ENCODE peak calls at places on chromosomes 4 and X, in nine cellular contexts. I, Q, F, Z, C, G, R, J and W are unnamed samples.

GRCh38 chr4:147479817-147480216 is 1.1 kb upstream of the EDNRA start:
- DNase-seq in I (no peak), Q (no peak), F (no peak), Z (no peak), C (no peak), G (peak; percentile 25), R (no peak), J (no peak), W (peak; percentile 81)

GRCh38 chrX:69142688-69143239 is 22.5 kb downstream of the PJA1 start:
- DNase-seq in I (no peak), Q (no peak), F (no peak), Z (no peak), C (no peak), G (no peak), R (no peak), J (no peak), W (no peak)

GRCh38 chrX:107480272-107480671 is 30.8 kb downstream of the FRMPD3 start:
- DNase-seq in I (no peak), Q (no peak), F (no peak), Z (no peak), C (no peak), G (no peak), R (no peak), J (no peak), W (no peak)

GRCh38 chrX:9569875-9570274 is 105.0 kb downstream of the TBL1X start:
- DNase-seq in I (no peak), Q (no peak), F (no peak), Z (no peak), C (no peak), G (peak; percentile 85), R (no peak), J (no peak), W (peak; percentile 88)

GRCh38 chrX:86171366-86171765 is 23.1 kb downstream of the DACH2 start:
- DNase-seq in I (peak; percentile 0), Q (no peak), F (peak; percentile 16), Z (no peak), C (no peak), G (no peak), R (no peak), J (peak; percentile 11), W (no peak)

GRCh38 chr4:1869530-1870327 is 1.5 kb upstream of the NSD2 start:
- DNase-seq in I (no peak), Q (no peak), F (no peak), Z (no peak), C (no peak), G (no peak), R (no peak), J (no peak), W (no peak)

GRCh38 chr4:156981262-156981661 is 9.7 kb upstream of the PDGFC start:
- DNase-seq in I (no peak), Q (no peak), F (no peak), Z (no peak), C (no peak), G (no peak), R (no peak), J (no peak), W (no peak)

GRCh38 chrX:54182864-54183613 is at the start of gene FAM120C:
- DNase-seq in I (peak; percentile 60), Q (peak; percentile 79), F (peak; percentile 44), Z (peak; percentile 70), C (peak; percentile 25), G (peak; percentile 74), R (peak; percentile 52), J (peak; percentile 73), W (peak; percentile 56)

GRCh38 chrX:123906557-123907316 is 46.9 kb downstream of the XIAP start:
- DNase-seq in I (no peak), Q (no peak), F (no peak), Z (no peak), C (no peak), G (no peak), R (no peak), J (no peak), W (no peak)

GRCh38 chr4:173243321-173243720 is 74.7 kb downstream of the GALNT7 start:
- DNase-seq in I (no peak), Q (no peak), F (no peak), Z (no peak), C (no peak), G (no peak), R (no peak), J (no peak), W (peak; percentile 80)

GRCh38 chr4:25881187-25881586 is 18.4 kb upstream of the SEL1L3 start:
- DNase-seq in I (no peak), Q (no peak), F (no peak), Z (no peak), C (no peak), G (no peak), R (no peak), J (no peak), W (no peak)

GRCh38 chrX:40083120-40083978 is 14.4 kb downstream of the BCOR start:
- DNase-seq in I (no peak), Q (no peak), F (no peak), Z (no peak), C (no peak), G (no peak), R (no peak), J (no peak), W (no peak)

GRCh38 chr4:128597515-128597914 is 212.0 kb upstream of the JADE1 start:
- DNase-seq in I (no peak), Q (no peak), F (no peak), Z (no peak), C (no peak), G (no peak), R (no peak), J (no peak), W (no peak)

GRCh38 chr4:106358899-106359298 is 9.7 kb downstream of the GIMD1 start:
- DNase-seq in I (no peak), Q (no peak), F (no peak), Z (no peak), C (no peak), G (no peak), R (no peak), J (no peak), W (peak; percentile 90)

GRCh38 chrX:65607070-65607742 is 60.2 kb upstream of the MSN start:
- DNase-seq in I (no peak), Q (no peak), F (no peak), Z (no peak), C (no peak), G (peak; percentile 24), R (no peak), J (no peak), W (peak; percentile 11)

GRCh38 chr4:188127157-188127874 is 11.9 kb upstream of the TRIML1 start:
- DNase-seq in I (no peak), Q (no peak), F (no peak), Z (no peak), C (no peak), G (peak; percentile 61), R (no peak), J (no peak), W (peak; percentile 49)

GRCh38 chrX:42934020-42934701 is 156.2 kb upstream of the PPP1R2C start:
- DNase-seq in I (no peak), Q (no peak), F (no peak), Z (peak; percentile 26), C (no peak), G (no peak), R (no peak), J (peak; percentile 58), W (no peak)

GRCh38 chr4:22485751-22486150 is 30.1 kb downstream of the ADGRA3 start:
- DNase-seq in I (no peak), Q (peak; percentile 89), F (no peak), Z (no peak), C (no peak), G (peak; percentile 28), R (peak; percentile 84), J (no peak), W (peak; percentile 88)

GRCh38 chr4:8435656-8436121 is 4.8 kb downstream of the ACOX3 start:
- DNase-seq in I (no peak), Q (no peak), F (no peak), Z (peak; percentile 34), C (no peak), G (no peak), R (no peak), J (peak; percentile 77), W (no peak)

GRCh38 chrX:39196192-39197102 is 395.2 kb downstream of the MID1IP1 start:
- DNase-seq in I (peak; percentile 67), Q (no peak), F (no peak), Z (peak; percentile 11), C (no peak), G (peak; percentile 35), R (no peak), J (peak; percentile 11), W (peak; percentile 89)

GRCh38 chrX:21798677-21799219 is 40.7 kb upstream of the MBTPS2 start:
- DNase-seq in I (peak; percentile 28), Q (peak; percentile 64), F (no peak), Z (no peak), C (no peak), G (no peak), R (no peak), J (no peak), W (peak; percentile 91)

GRCh38 chr4:176137626-176138025 is 57.8 kb downstream of the SPATA4 start:
- DNase-seq in I (no peak), Q (no peak), F (no peak), Z (no peak), C (no peak), G (no peak), R (no peak), J (no peak), W (peak; percentile 46)

GRCh38 chr4:22969314-22969896 is 276.7 kb downstream of the GBA3 start:
- DNase-seq in I (no peak), Q (no peak), F (no peak), Z (no peak), C (no peak), G (no peak), R (no peak), J (no peak), W (peak; percentile 79)

GRCh38 chrX:637660-638481 is 7.3 kb downstream of the SHOX start:
- DNase-seq in I (no peak), Q (no peak), F (no peak), Z (no peak), C (no peak), G (no peak), R (no peak), J (no peak), W (no peak)

GRCh38 chrX:39896951-39897740 is 200.6 kb downstream of the BCOR start:
- DNase-seq in I (no peak), Q (no peak), F (peak; percentile 49), Z (no peak), C (no peak), G (peak; percentile 84), R (peak; percentile 20), J (no peak), W (peak; percentile 73)

GRCh38 chrX:347351-348117 is 28.9 kb upstream of the GTPBP6 start:
- DNase-seq in I (no peak), Q (no peak), F (no peak), Z (no peak), C (no peak), G (no peak), R (no peak), J (no peak), W (no peak)

GRCh38 chr4:175671491-175671934 is 140.6 kb downstream of the GPM6A start:
- DNase-seq in I (no peak), Q (no peak), F (peak; percentile 56), Z (no peak), C (no peak), G (peak; percentile 71), R (no peak), J (no peak), W (peak; percentile 2)

GRCh38 chrX:15849555-15849954 is 5.1 kb downstream of the AP1S2 start:
- DNase-seq in I (no peak), Q (no peak), F (no peak), Z (no peak), C (no peak), G (no peak), R (peak; percentile 2), J (no peak), W (no peak)

GRCh38 chr4:165723051-165723805 is 149.8 kb upstream of the TLL1 start:
- DNase-seq in I (no peak), Q (no peak), F (no peak), Z (no peak), C (no peak), G (no peak), R (no peak), J (no peak), W (peak; percentile 23)

GRCh38 chr4:89305712-89306437 is 1.7 kb downstream of the GPRIN3 start:
- DNase-seq in I (no peak), Q (no peak), F (no peak), Z (no peak), C (no peak), G (no peak), R (peak; percentile 7), J (no peak), W (peak; percentile 46)

GRCh38 chrX:115632455-115632854 is 71.5 kb downstream of the PLS3 start:
- DNase-seq in I (no peak), Q (no peak), F (no peak), Z (no peak), C (no peak), G (no peak), R (no peak), J (no peak), W (peak; percentile 60)